ENCODE peak calls at places on chromosomes 7 and 10, in five cellular contexts. U is ovary, W is tibial nerve, J is breast epithelium, P is stomach. G is an unnamed sample.
A peak's percentile ranks its signal among the peaks of the same experiment; 100 is the strongest.

GRCh38 chr7:27873981-27874957 is 134.3 kb downstream of the TAX1BP1 start:
- DNase-seq in U (peak; percentile 50), W (peak; percentile 7), J (peak; percentile 32), P (peak; percentile 86), G (no peak)

GRCh38 chr7:73978681-73979563 is 49.1 kb upstream of the ELN start:
- DNase-seq in U (no peak), W (no peak), J (no peak), P (peak; percentile 77), G (peak; percentile 88)

GRCh38 chr7:518630-519428 is 817 bp downstream of the PDGFA start:
- DNase-seq in U (peak; percentile 70), W (peak; percentile 41), J (peak; percentile 81), P (peak; percentile 89), G (peak; percentile 93)

GRCh38 chr10:26384600-26384999 is 53.5 kb upstream of the APBB1IP start:
- DNase-seq in U (no peak), W (no peak), J (no peak), P (no peak), G (no peak)

GRCh38 chr7:128841171-128841690 is 11.0 kb downstream of the FLNC start:
- DNase-seq in U (no peak), W (no peak), J (no peak), P (no peak), G (no peak)

GRCh38 chr7:67821116-67821515 is 824.5 kb downstream of the TYW1 start:
- DNase-seq in U (no peak), W (no peak), J (no peak), P (no peak), G (no peak)

GRCh38 chr10:49518982-49519578 is 19.8 kb downstream of the ERCC6 start:
- DNase-seq in U (no peak), W (peak; percentile 51), J (no peak), P (no peak), G (no peak)

GRCh38 chr7:96321041-96321669 is 743 bp downstream of the SLC25A13 start:
- DNase-seq in U (peak; percentile 84), W (peak; percentile 84), J (peak; percentile 75), P (peak; percentile 88), G (peak; percentile 96)

GRCh38 chr7:48298779-48299178 is 127.5 kb downstream of the ABCA13 start:
- DNase-seq in U (no peak), W (no peak), J (no peak), P (no peak), G (peak; percentile 42)

GRCh38 chr10:119940487-119940886 is 48.0 kb downstream of the SEC23IP start:
- DNase-seq in U (no peak), W (no peak), J (no peak), P (no peak), G (no peak)

GRCh38 chr10:61262486-61263261 is 190.5 kb downstream of the TMEM26 start:
- DNase-seq in U (no peak), W (no peak), J (no peak), P (no peak), G (no peak)

GRCh38 chr10:89332718-89333281 is 5.0 kb downstream of the IFIT3 start:
- DNase-seq in U (no peak), W (no peak), J (no peak), P (no peak), G (no peak)

GRCh38 chr7:158824028-158824427 is 5.3 kb downstream of the ESYT2 start:
- DNase-seq in U (no peak), W (no peak), J (no peak), P (no peak), G (peak; percentile 37)

GRCh38 chr10:74189999-74190421 is 39.0 kb downstream of the ADK start:
- DNase-seq in U (no peak), W (peak; percentile 20), J (peak; percentile 64), P (no peak), G (no peak)

GRCh38 chr10:103451091-103451801 is 924 bp downstream of the CALHM2 start:
- DNase-seq in U (peak; percentile 75), W (peak; percentile 52), J (peak; percentile 28), P (peak; percentile 35), G (peak; percentile 93)

GRCh38 chr7:3836855-3837254 is 535.8 kb downstream of the SDK1 start:
- DNase-seq in U (no peak), W (no peak), J (no peak), P (no peak), G (no peak)

GRCh38 chr7:102446387-102447156 is 13.2 kb downstream of the ORAI2 start:
- DNase-seq in U (no peak), W (no peak), J (no peak), P (no peak), G (no peak)

GRCh38 chr10:18437486-18437885 is 213.9 kb downstream of the NSUN6 start:
- DNase-seq in U (no peak), W (no peak), J (no peak), P (no peak), G (peak; percentile 19)

GRCh38 chr7:40447345-40447744 is 312.5 kb downstream of the SUGCT start:
- DNase-seq in U (no peak), W (no peak), J (no peak), P (no peak), G (no peak)

GRCh38 chr10:80046629-80047441 is 31.6 kb upstream of the TMEM254 start:
- DNase-seq in U (peak; percentile 59), W (peak; percentile 77), J (peak; percentile 63), P (peak; percentile 82), G (no peak)

GRCh38 chr7:27189560-27190283 is 4.7 kb upstream of the HOXA11 start:
- DNase-seq in U (no peak), W (no peak), J (no peak), P (peak; percentile 8), G (no peak)

GRCh38 chr7:24715661-24716479 is 41.4 kb downstream of the GSDME start:
- DNase-seq in U (no peak), W (no peak), J (no peak), P (no peak), G (peak; percentile 87)

GRCh38 chr10:11647676-11648075 is 36.2 kb upstream of the USP6NL start:
- DNase-seq in U (no peak), W (no peak), J (no peak), P (no peak), G (no peak)

GRCh38 chr7:34131371-34131770 is 226.0 kb downstream of the BMPER start:
- DNase-seq in U (no peak), W (no peak), J (no peak), P (no peak), G (no peak)

DNA sequence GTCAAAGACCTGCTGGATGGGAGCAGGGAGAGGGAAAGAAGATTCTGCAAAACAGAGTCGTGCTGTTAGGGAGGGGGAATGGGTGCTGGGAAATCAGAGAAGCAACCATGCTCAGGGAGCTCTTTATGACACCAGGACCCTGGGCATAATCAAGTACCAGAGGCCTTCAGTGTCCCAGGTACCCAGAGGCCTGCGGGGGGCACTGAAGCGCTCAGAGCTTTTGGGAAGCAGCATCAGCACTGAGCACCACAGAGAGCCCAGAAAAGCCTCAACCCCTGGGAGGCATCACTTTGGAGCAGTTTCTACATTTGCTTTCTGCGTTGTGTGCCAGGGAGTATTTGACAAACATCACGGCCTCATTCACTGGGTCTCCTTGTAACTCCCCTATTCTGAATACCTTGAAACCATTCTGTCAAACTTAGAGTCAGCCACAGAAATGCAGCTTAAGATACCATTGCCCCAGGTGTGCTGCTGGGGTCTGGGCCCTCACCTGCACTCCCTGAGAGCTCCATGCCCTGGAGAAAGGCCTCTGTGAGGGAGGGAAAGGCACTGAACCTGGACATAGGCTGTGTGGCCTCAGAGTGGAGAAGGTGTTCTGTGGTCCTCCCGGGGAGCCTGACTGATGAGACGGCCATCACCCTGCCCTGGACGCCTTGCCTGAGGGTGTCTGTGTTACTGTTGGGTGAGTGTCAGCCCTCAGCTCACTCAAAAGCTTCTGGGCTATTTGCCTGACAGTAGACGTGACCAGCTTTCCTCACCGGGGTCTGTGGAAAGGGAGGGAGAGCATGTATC is 37.1 kb downstream of the CXCL12 start:
- DNase-seq in U (no peak), W (no peak), J (no peak), P (no peak), G (no peak)
- H3K27ac ChIP-seq in U (no peak overlapping the region), W (no peak overlapping the region), J (no peak overlapping the region), P (no peak overlapping the region), G (no peak overlapping the region)

GRCh38 chr10:125159486-125159931 is 854 bp downstream of the CTBP2 start:
- DNase-seq in U (peak; percentile 69), W (no peak), J (no peak), P (peak; percentile 36), G (no peak)
- TF ChIP-seq POLR2A in U (no peak), W (no peak), J (no peak), P (no peak), G (no peak)

GRCh38 chr10:32143302-32143847 is 87.2 kb upstream of the KIF5B start:
- DNase-seq in U (no peak), W (no peak), J (no peak), P (no peak), G (no peak)

GRCh38 chr10:32141018-32141807 is 85.0 kb upstream of the KIF5B start:
- DNase-seq in U (no peak), W (no peak), J (peak; percentile 43), P (peak; percentile 33), G (no peak)

GRCh38 chr10:32140403-32140802 is 84.2 kb upstream of the KIF5B start:
- DNase-seq in U (no peak), W (no peak), J (no peak), P (no peak), G (no peak)

GRCh38 chr10:32142646-32143045 is 86.4 kb upstream of the KIF5B start:
- DNase-seq in U (no peak), W (no peak), J (no peak), P (no peak), G (no peak)

DNA sequence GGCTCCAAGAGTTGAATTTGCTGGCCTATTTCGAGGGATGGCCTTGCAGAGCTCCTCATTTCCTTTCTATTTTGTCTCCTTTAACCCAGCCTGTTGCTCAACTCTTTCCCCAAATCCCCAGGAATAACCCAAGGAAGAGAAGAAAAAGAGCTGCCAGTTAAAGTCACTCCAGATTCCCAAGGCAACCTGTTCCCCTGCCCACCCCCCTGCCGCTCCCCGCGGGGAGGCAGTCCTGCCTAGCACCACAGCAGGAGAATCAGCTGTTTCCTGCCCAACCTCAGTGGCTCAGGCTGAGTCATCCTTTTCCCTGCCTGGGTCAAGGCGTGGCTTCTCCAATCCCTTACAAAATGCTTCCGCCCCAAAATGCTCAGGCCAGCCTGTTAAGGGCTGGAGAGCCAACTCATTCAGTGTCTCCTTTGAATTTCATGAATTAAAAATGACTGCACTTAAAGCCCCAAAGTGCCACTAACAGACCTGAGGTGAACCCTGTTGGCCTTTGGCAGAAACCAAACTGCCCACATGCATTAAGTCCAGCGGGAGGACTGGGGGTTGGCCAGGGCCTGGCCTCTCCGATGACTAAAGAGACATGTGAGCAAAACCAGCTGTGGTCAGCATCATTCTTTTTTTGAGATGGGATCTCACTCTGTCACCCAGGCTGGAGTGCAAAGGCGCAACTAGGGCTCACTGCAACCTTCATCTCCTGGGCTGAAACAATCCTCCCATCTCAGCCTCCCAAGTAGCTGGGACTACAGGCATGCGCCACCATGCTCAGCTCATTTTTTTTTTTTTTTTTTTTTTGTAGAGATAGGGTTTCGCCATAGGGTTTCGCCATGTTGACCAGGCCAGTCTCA is 83.2 kb upstream of the KIF5B start:
- DNase-seq in U (peak; percentile 58), W (peak; percentile 73), J (peak; percentile 77), P (peak; percentile 68), G (peak; percentile 93)
- TF ChIP-seq CTCF in U (no peak), W (no peak), J (no peak), P (no peak), G (no peak)

DNA sequence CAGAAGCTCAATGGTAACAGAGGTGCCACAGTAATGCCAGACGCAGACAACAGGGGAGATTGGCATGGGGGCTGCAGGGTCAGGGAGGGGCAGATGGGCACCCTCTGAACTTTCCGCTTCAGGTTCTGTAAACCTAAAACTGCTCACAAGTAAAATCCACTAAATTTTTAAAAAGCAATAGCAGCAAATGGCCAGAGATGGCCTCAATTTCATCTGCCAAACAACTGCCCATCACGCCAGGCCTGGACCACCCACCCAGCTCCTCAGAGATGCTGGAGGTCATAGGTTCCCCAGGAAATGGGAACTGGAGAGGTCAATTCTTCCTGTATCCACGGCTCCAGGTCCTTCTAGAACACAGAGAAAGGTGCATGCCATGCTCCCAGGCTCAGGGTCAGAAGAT is 76.1 kb downstream of the PRKAG2 start:
- DNase-seq in U (no peak), W (no peak), J (no peak), P (no peak), G (no peak)
- H3K27ac ChIP-seq in U (no peak overlapping the region), W (no peak overlapping the region), J (no peak overlapping the region), P (no peak overlapping the region), G (no peak overlapping the region)

G was measured in esophagus muscularis mucosa.